ENCODE peak calls at places on chromosomes 1 and 21, in four cellular contexts. K, U, B and S are unnamed samples.

GRCh38 chr1:230509281-230509977 is 83.3 kb upstream of the PGBD5 start:
- DNase-seq in B (no peak), U (no peak), K (peak; percentile 79), S (peak; percentile 36)

GRCh38 chr21:33690874-33691273 is 48.6 kb downstream of the ITSN1 start:
- DNase-seq in B (no peak), U (no peak), K (no peak), S (peak; percentile 93)

GRCh38 chr1:89831462-89832113 is 10.8 kb downstream of the LRRC8D start:
- DNase-seq in U (no peak), B (no peak), K (no peak), S (no peak)

GRCh38 chr1:211329764-211330201 is 3.1 kb downstream of the TRAF5 start:
- DNase-seq in U (no peak), K (peak; percentile 61), B (no peak), S (peak; percentile 84)

GRCh38 chr1:88923224-88923623 is 31.9 kb upstream of the GTF2B start:
- DNase-seq in B (no peak), U (no peak), K (no peak), S (no peak)

GRCh38 chr1:183881387-183882084 is 76.6 kb downstream of the RGL1 start:
- DNase-seq in K (no peak), B (no peak), U (peak; percentile 99), S (no peak)

GRCh38 chr1:178810585-178810984 is 60.3 kb downstream of the ANGPTL1 start:
- DNase-seq in B (no peak), K (no peak), U (no peak), S (no peak)

GRCh38 chr1:90452491-90452890 is 264.6 kb downstream of the BARHL2 start:
- DNase-seq in K (no peak), B (no peak), U (no peak), S (no peak)

GRCh38 chr1:35623832-35624231 is 17.5 kb downstream of the PSMB2 start:
- DNase-seq in B (no peak), U (no peak), K (no peak), S (peak; percentile 33)

GRCh38 chr1:31939484-31940329 is 1.5 kb upstream of the PTP4A2 start:
- DNase-seq in B (peak; percentile 89), U (peak; percentile 86), K (peak; percentile 72), S (peak; percentile 67)

GRCh38 chr1:47232187-47232874 is at the start of gene TAL1:
- DNase-seq in U (peak; percentile 81), B (peak; percentile 18), K (no peak), S (no peak)

GRCh38 chr1:112105557-112105956 is 116.1 kb upstream of the KCND3 start:
- DNase-seq in B (no peak), K (no peak), U (no peak), S (no peak)

GRCh38 chr1:43144228-43144627 is 27.9 kb downstream of the EBNA1BP2 start:
- DNase-seq in K (no peak), U (no peak), B (no peak), S (no peak)

GRCh38 chr1:44407430-44408180 is 2.5 kb downstream of the RNF220 start:
- DNase-seq in U (no peak), K (no peak), B (peak; percentile 38), S (no peak)

GRCh38 chr1:243950166-243950565 is 100.1 kb upstream of the AKT3 start:
- DNase-seq in K (no peak), U (no peak), B (no peak), S (no peak)

GRCh38 chr1:92186081-92186480 is 31.6 kb upstream of the C1orf146 start:
- DNase-seq in U (no peak), B (no peak), K (no peak), S (no peak)

GRCh38 chr1:43207229-43207853 is 35.2 kb downstream of the CFAP57 start:
- DNase-seq in K (no peak), U (peak; percentile 92), B (no peak), S (no peak)

GRCh38 chr1:229781453-229781852 is 155.4 kb downstream of the URB2 start:
- DNase-seq in U (no peak), K (peak; percentile 70), B (no peak), S (peak; percentile 27)

GRCh38 chr1:110787328-110788071 is 85.4 kb upstream of the CD53 start:
- DNase-seq in B (no peak), K (peak; percentile 84), U (no peak), S (peak; percentile 85)

GRCh38 chr1:40820911-40821693 is 37.5 kb downstream of the KCNQ4 start:
- DNase-seq in B (no peak), U (no peak), K (no peak), S (no peak)

GRCh38 chr1:41898191-41898713 is 20.5 kb downstream of the HIVEP3 start:
- DNase-seq in B (peak; percentile 75), K (peak; percentile 51), U (peak; percentile 58), S (peak; percentile 81)

GRCh38 chr1:204304067-204304466 is 55.7 kb downstream of the PLEKHA6 start:
- DNase-seq in B (no peak), U (peak; percentile 42), K (no peak), S (no peak)

GRCh38 chr1:6599141-6599975 is 3.3 kb downstream of the KLHL21 start:
- DNase-seq in B (peak; percentile 72), K (peak; percentile 66), U (peak; percentile 24), S (peak; percentile 51)

GRCh38 chr1:188769181-188769580 is 1708.5 kb downstream of the BRINP3 start:
- DNase-seq in B (no peak), U (no peak), K (no peak), S (no peak)

GRCh38 chr1:157704878-157705277 is 4.3 kb upstream of the FCRL3 start:
- DNase-seq in B (no peak), K (peak; percentile 70), U (no peak), S (peak; percentile 67)

GRCh38 chr21:45615145-45615711 is 28.3 kb upstream of the PCBP3 start:
- DNase-seq in B (peak; percentile 82), K (peak; percentile 42), U (no peak), S (no peak)

GRCh38 chr1:174999926-175000696 is at the start of gene CACYBP:
- DNase-seq in U (peak; percentile 50), K (peak; percentile 55), B (no peak), S (peak; percentile 56)

GRCh38 chr21:45228171-45228641 is 59.5 kb downstream of the POFUT2 start:
- DNase-seq in B (peak; percentile 89), U (peak; percentile 40), K (no peak), S (no peak)

GRCh38 chr1:152777510-152778137 is 2.7 kb downstream of the LCE1F start:
- DNase-seq in U (peak; percentile 5), K (peak; percentile 34), B (no peak), S (peak; percentile 33)

GRCh38 chr1:164087893-164088292 is 471.1 kb upstream of the PBX1 start:
- DNase-seq in U (no peak), K (no peak), B (no peak), S (peak; percentile 48)

GRCh38 chr1:54610601-54611580 is 12.4 kb downstream of the FAM151A start:
- DNase-seq in B (no peak), U (no peak), K (no peak), S (no peak)

GRCh38 chr1:180167721-180168467 is 13.2 kb downstream of the QSOX1 start:
- DNase-seq in B (no peak), U (peak; percentile 38), K (no peak), S (no peak)

GRCh38 chr1:74531807-74532206 is 19.4 kb upstream of the LRRC53 start:
- DNase-seq in U (no peak), B (no peak), K (no peak), S (no peak)

GRCh38 chr1:19468397-19468956 is 16.9 kb downstream of the CAPZB start:
- DNase-seq in K (no peak), U (no peak), B (peak; percentile 57), S (no peak)

GRCh38 chr1:93699676-93700168 is 18.1 kb upstream of the BCAR3 start:
- DNase-seq in U (no peak), K (no peak), B (no peak), S (no peak)